ENCODE peak calls at places on chromosomes 4 and X, in five cellular contexts. One of them, this sample, is unnamed.
A peak's percentile ranks its signal among the peaks of the same experiment; 100 is the strongest.

GRCh38 chr4:75869100-75869499 is 33.2 kb downstream of the PPEF2 start:
- DNase-seq in activated naive CD4-positive, alpha-beta T cell treated with anti-CD3 and anti-CD28 coated beads for 36 hours: no peak
- DNase-seq in G401: no peak
- DNase-seq in A172: no peak
- DNase-seq in ovary: no peak
- DNase-seq in this sample: no peak

GRCh38 chrX:129773649-129774458 is 5.9 kb upstream of the SASH3 start:
- DNase-seq in ovary: no peak
- DNase-seq in G401: no peak
- DNase-seq in activated naive CD4-positive, alpha-beta T cell treated with anti-CD3 and anti-CD28 coated beads for 36 hours: peak; percentile 63
- DNase-seq in A172: no peak
- DNase-seq in this sample: no peak

GRCh38 chr4:95674451-95675095 is 125.8 kb upstream of the UNC5C start:
- DNase-seq in G401: no peak
- DNase-seq in ovary: no peak
- DNase-seq in activated naive CD4-positive, alpha-beta T cell treated with anti-CD3 and anti-CD28 coated beads for 36 hours: no peak
- DNase-seq in A172: no peak
- DNase-seq in this sample: no peak

GRCh38 chr4:6986067-6986780 is 56.9 kb upstream of the TADA2B start:
- DNase-seq in activated naive CD4-positive, alpha-beta T cell treated with anti-CD3 and anti-CD28 coated beads for 36 hours: no peak
- DNase-seq in ovary: no peak
- DNase-seq in A172: peak; percentile 21
- DNase-seq in G401: peak; percentile 58
- DNase-seq in this sample: no peak

GRCh38 chrX:22527302-22527701 is 254.6 kb downstream of the CBLL2 start:
- DNase-seq in A172: no peak
- DNase-seq in G401: no peak
- DNase-seq in ovary: no peak
- DNase-seq in activated naive CD4-positive, alpha-beta T cell treated with anti-CD3 and anti-CD28 coated beads for 36 hours: no peak
- DNase-seq in this sample: no peak

GRCh38 chr4:110033994-110034393 is 121.3 kb downstream of the EGF start:
- DNase-seq in ovary: no peak
- DNase-seq in G401: no peak
- DNase-seq in activated naive CD4-positive, alpha-beta T cell treated with anti-CD3 and anti-CD28 coated beads for 36 hours: no peak
- DNase-seq in A172: no peak
- DNase-seq in this sample: no peak

GRCh38 chr4:7782783-7783182 is 156.9 kb downstream of the AFAP1 start:
- DNase-seq in G401: no peak
- DNase-seq in activated naive CD4-positive, alpha-beta T cell treated with anti-CD3 and anti-CD28 coated beads for 36 hours: no peak
- DNase-seq in ovary: no peak
- DNase-seq in A172: no peak
- DNase-seq in this sample: no peak

GRCh38 chrX:151396042-151396826 is 772 bp upstream of the VMA21 start:
- DNase-seq in G401: peak; percentile 34
- DNase-seq in activated naive CD4-positive, alpha-beta T cell treated with anti-CD3 and anti-CD28 coated beads for 36 hours: peak; percentile 43
- DNase-seq in A172: peak; percentile 23
- DNase-seq in ovary: peak; percentile 57
- DNase-seq in this sample: no peak

GRCh38 chr4:139188648-139189416 is 11.8 kb upstream of the ELF2 start:
- DNase-seq in A172: no peak
- DNase-seq in ovary: no peak
- DNase-seq in G401: no peak
- DNase-seq in activated naive CD4-positive, alpha-beta T cell treated with anti-CD3 and anti-CD28 coated beads for 36 hours: no peak
- DNase-seq in this sample: no peak

GRCh38 chrX:101729986-101730385 is 70.3 kb upstream of the ARMCX2 start:
- DNase-seq in activated naive CD4-positive, alpha-beta T cell treated with anti-CD3 and anti-CD28 coated beads for 36 hours: no peak
- DNase-seq in A172: no peak
- DNase-seq in G401: no peak
- DNase-seq in ovary: no peak
- DNase-seq in this sample: no peak

GRCh38 chr4:103067841-103068547 is 8.6 kb downstream of the SLC9B2 start:
- DNase-seq in ovary: no peak
- DNase-seq in G401: no peak
- DNase-seq in activated naive CD4-positive, alpha-beta T cell treated with anti-CD3 and anti-CD28 coated beads for 36 hours: no peak
- DNase-seq in A172: peak; percentile 46
- DNase-seq in this sample: no peak

GRCh38 chr4:57499786-57500185 is 389.6 kb upstream of the IGFBP7 start:
- DNase-seq in ovary: no peak
- DNase-seq in A172: peak; percentile 79
- DNase-seq in activated naive CD4-positive, alpha-beta T cell treated with anti-CD3 and anti-CD28 coated beads for 36 hours: no peak
- DNase-seq in G401: no peak
- DNase-seq in this sample: no peak

GRCh38 chrX:130114141-130114561 is 3.9 kb upstream of the ELF4 start:
- DNase-seq in G401: no peak
- DNase-seq in activated naive CD4-positive, alpha-beta T cell treated with anti-CD3 and anti-CD28 coated beads for 36 hours: no peak
- DNase-seq in ovary: no peak
- DNase-seq in A172: no peak
- DNase-seq in this sample: no peak

GRCh38 chrX:39653656-39654055 is 444.1 kb downstream of the BCOR start:
- DNase-seq in G401: no peak
- DNase-seq in activated naive CD4-positive, alpha-beta T cell treated with anti-CD3 and anti-CD28 coated beads for 36 hours: no peak
- DNase-seq in ovary: no peak
- DNase-seq in A172: no peak
- DNase-seq in this sample: no peak

GRCh38 chr4:112358952-112359749 is 62.0 kb downstream of the ALPK1 start:
- DNase-seq in A172: no peak
- DNase-seq in G401: no peak
- DNase-seq in activated naive CD4-positive, alpha-beta T cell treated with anti-CD3 and anti-CD28 coated beads for 36 hours: no peak
- DNase-seq in ovary: no peak
- DNase-seq in this sample: no peak

GRCh38 chr4:16843831-16844508 is 54.5 kb downstream of the LDB2 start:
- DNase-seq in A172: no peak
- DNase-seq in ovary: no peak
- DNase-seq in G401: no peak
- DNase-seq in activated naive CD4-positive, alpha-beta T cell treated with anti-CD3 and anti-CD28 coated beads for 36 hours: no peak
- DNase-seq in this sample: no peak

This sample was measured in NCI-H187.